ENCODE peak calls at places on chromosomes 16 and 17, in five cellular contexts. B is IMR-90, N is neural progenitor cell, F is left lung, L is foreskin fibroblast. U is an unnamed sample.

GRCh38 chr17:41338961-41339485 is 11.6 kb downstream of the KRT33A start:
- DNase-seq in B (peak), N (no peak), F (no peak), L (peak), U (no peak)

GRCh38 chr16:85652431-85653221 is 36.1 kb downstream of the GINS2 start:
- DNase-seq in B (peak), N (peak), F (no peak), L (peak), U (no peak)

GRCh38 chr16:79008036-79008868 is 592.3 kb downstream of the MAF start:
- DNase-seq in B (no peak), N (no peak), F (no peak), L (no peak), U (no peak)

GRCh38 chr16:87464691-87465300 is 28.0 kb downstream of the ZCCHC14 start:
- DNase-seq in B (peak), N (no peak), F (peak), L (peak), U (peak)

GRCh38 chr17:19342611-19343255 is 19.8 kb downstream of the B9D1 start:
- DNase-seq in B (no peak), N (no peak), F (no peak), L (no peak), U (no peak)

GRCh38 chr17:35795007-35795870 is at the start of gene MMP28:
- DNase-seq in B (no peak), N (peak), F (no peak), L (peak), U (no peak)

GRCh38 chr16:3087243-3087791 is 11.8 kb downstream of the ZSCAN10 start:
- DNase-seq in B (no peak), N (peak), F (no peak), L (no peak), U (no peak)

GRCh38 chr16:81464279-81464678 is 19.7 kb downstream of the CMIP start:
- DNase-seq in B (no peak), N (no peak), F (no peak), L (no peak), U (no peak)

GRCh38 chr17:27536781-27537180 is 80.5 kb downstream of the KSR1 start:
- DNase-seq in B (no peak), N (no peak), F (no peak), L (no peak), U (no peak)

GRCh38 chr17:40561871-40562611 is 3.2 kb downstream of the CCR7 start:
- DNase-seq in B (no peak), N (no peak), F (no peak), L (no peak), U (no peak)

GRCh38 chr17:28018439-28019070 is 23.9 kb upstream of the NLK start:
- DNase-seq in B (peak), N (no peak), F (peak), L (peak), U (no peak)

GRCh38 chr17:83109793-83110645 is 30.6 kb downstream of the METRNL start:
- DNase-seq in B (peak), N (no peak), F (peak), L (peak), U (peak)

GRCh38 chr16:4330277-4330882 is 14.5 kb downstream of the GLIS2 start:
- DNase-seq in B (peak), N (peak), F (peak), L (peak), U (no peak)

GRCh38 chr16:11078812-11079459 is 134.6 kb downstream of the CLEC16A start:
- DNase-seq in B (peak), N (no peak), F (no peak), L (peak), U (peak)

GRCh38 chr16:3712830-3713476 is 4.4 kb downstream of the TRAP1 start:
- DNase-seq in B (no peak), N (no peak), F (no peak), L (no peak), U (no peak)

GRCh38 chr17:60107526-60108257 is 29.0 kb upstream of the HEATR6 start:
- DNase-seq in B (no peak), N (no peak), F (no peak), L (peak), U (no peak)

GRCh38 chr17:48048321-48049140 is at the start of gene NFE2L1:
- DNase-seq in B (peak), N (no peak), F (peak), L (peak), U (peak)

GRCh38 chr17:81050645-81051625 is 16.0 kb downstream of the BAIAP2 start:
- DNase-seq in B (no peak), N (no peak), F (no peak), L (no peak), U (no peak)

GRCh38 chr17:10295728-10296343 is 77.0 kb downstream of the MYH13 start:
- DNase-seq in B (peak), N (peak), F (no peak), L (peak), U (no peak)

GRCh38 chr16:84462296-84463210 is 41.9 kb downstream of the MEAK7 start:
- DNase-seq in B (no peak), N (no peak), F (no peak), L (peak), U (no peak)

GRCh38 chr17:27318633-27319032 is 24.7 kb downstream of the WSB1 start:
- DNase-seq in B (no peak), N (no peak), F (no peak), L (no peak), U (no peak)

GRCh38 chr17:50562266-50563094 is 2.0 kb downstream of the CACNA1G start:
- DNase-seq in B (no peak), N (no peak), F (no peak), L (peak), U (no peak)

GRCh38 chr17:71482625-71483024 is 638.2 kb upstream of the SOX9 start:
- DNase-seq in B (no peak), N (no peak), F (no peak), L (peak), U (no peak)

GRCh38 chr17:62689441-62690167 is 62.1 kb downstream of the MRC2 start:
- DNase-seq in B (no peak), N (no peak), F (no peak), L (no peak), U (no peak)

GRCh38 chr17:73045722-73046121 is 46.8 kb downstream of the SLC39A11 start:
- DNase-seq in B (no peak), N (no peak), F (no peak), L (no peak), U (no peak)

GRCh38 chr17:38498353-38498752 is 70.1 kb downstream of the ARHGAP23 start:
- DNase-seq in B (no peak), N (no peak), F (no peak), L (no peak), U (no peak)

GRCh38 chr16:27242868-27243590 is 25.5 kb downstream of the NSMCE1 start:
- DNase-seq in B (peak), N (peak), F (peak), L (peak), U (peak)

GRCh38 chr16:27317320-27317719 is 3.5 kb downstream of the IL4R start:
- DNase-seq in B (no peak), N (no peak), F (no peak), L (no peak), U (no peak)

GRCh38 chr16:87575027-87575804 is 27.1 kb upstream of the JPH3 start:
- DNase-seq in B (no peak), N (peak), F (no peak), L (no peak), U (no peak)

GRCh38 chr16:62213763-62214162 is 177.5 kb upstream of the CDH8 start:
- DNase-seq in B (no peak), N (peak), F (no peak), L (no peak), U (no peak)

GRCh38 chr16:80824623-80825364 is 20.4 kb upstream of the CDYL2 start:
- DNase-seq in B (peak), N (peak), F (no peak), L (peak), U (no peak)

DNA sequence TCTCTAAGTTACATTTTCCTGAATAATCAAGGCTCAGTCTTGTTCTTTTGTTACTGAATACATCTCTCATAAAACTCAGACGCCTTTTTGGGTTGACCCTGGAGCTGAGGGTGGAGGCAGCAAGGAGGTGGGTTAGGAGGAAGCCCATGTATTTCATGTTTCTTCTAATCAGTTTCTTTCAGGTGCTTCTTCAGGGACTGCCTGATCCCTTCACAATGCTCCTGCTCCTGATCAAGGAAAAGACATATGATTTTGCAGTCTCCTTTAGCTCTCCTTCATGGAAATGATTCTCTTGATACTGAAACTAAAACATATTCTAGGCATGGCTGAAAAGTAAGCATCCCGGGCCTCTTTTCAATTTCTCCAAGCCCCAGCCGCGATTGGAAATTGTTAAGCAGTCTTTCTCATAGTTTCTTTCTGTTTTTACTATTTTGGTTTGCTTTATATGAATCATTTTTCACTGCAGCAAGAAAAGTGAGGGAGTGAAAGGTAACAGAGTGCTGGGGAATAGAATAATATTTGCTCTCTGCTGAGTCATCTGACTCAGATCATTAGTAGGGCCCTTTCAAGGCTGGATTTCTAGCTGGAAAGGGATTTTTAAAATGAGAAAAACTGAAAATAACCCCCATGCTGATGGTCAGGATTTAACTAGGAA is 730.7 kb downstream of the CDH11 start:
- DNase-seq in B (peak), N (no peak), F (no peak), L (peak), U (no peak)
- H3K4me3 ChIP-seq in B (peak), N (no peak), F (no peak), L (no peak), U (no peak)

DNA sequence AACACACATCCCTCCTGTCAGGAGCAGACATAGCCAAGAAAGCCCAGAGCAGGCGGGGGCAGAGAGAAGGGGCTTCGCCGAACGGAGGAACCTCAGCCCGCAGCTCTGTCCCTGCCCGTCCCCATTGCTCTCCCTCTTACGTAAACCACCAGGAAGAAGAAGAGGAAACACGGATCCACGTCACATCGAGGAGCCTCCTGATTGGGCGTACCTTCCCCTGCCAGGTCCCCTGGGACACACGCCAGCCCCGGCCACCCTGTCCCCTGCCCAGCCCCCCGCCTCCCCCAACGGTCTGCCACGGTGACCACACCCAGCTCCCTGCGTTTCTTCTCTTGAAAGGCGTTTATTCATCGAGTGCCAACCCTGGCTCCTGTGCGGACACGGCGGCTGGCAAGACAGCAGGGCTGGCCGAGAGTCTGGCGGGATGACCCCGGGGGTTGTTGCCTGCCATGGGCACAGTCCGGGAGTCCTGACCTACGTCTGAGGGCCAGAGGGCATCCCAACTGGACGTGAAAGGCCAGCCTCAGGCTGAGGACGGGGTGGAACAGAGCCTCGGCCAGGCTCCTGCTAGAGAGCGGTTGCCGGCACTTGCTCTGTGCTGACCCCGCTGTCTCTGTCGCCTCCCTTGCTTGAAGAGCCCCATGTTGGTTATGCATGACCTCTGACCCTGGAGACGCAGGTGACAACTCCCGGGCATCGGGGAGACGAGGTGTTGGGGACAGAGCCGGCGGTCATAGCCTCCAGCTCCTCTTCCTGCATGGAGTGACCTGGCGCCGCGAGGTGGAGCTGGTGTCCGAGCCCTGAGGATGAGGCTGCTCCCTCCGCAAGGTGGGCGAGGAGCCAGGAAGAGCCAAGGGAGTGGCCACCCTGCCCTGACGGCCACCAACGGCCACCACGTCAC is 40.6 kb upstream of the ACSF3 start:
- DNase-seq in B (peak), N (no peak), F (peak), L (no peak), U (no peak)
- H3K4me3 ChIP-seq in B (peak), N (no peak), F (peak), L (no peak), U (no peak)

DNA sequence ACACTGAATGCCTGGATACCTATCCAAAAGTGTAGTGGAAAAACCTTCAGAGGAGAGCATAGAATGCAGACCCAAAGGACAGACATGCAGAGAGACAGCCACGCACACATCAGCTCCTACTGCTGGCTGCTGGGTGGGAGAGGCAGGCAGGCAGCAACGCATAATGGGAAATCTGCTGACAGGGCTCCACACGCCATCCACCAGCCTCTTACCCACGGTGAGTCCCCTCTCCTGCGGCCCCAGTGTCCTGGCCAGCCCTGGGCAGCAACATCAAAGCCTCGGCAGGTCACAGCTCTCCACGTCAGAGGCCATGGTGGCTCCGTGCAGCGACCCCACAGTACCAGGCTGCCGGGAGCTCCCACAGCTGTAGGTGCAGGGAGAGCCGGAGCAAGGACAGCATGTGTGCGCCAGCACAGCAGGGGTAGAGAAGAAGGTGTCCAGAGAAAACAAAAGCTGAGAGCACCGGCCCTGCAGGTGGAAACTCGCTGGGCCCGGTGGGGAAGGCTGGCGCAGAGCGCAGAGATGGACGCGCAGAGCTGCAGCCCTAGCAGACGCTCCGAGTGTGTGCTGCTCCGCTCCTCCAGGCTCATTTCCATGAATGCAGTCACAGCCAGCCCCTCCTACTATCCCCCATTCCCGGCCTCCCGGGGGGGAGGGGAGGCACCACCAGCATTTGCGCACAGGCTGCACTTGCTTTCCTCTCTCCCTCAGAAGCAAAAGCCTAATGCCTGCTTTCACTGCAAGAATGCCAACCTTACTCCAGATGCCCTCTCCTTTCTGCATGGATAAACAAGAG is 58.9 kb downstream of the CYTH1 start:
- DNase-seq in B (peak), N (peak), F (no peak), L (peak), U (no peak)
- H3K4me3 ChIP-seq in B (no peak), N (peak), F (no peak), L (peak), U (peak)

GRCh38 chr16:56631832-56632159 is 663 bp upstream of the MT1M start:
- DNase-seq in B (no peak), N (no peak), F (no peak), L (no peak), U (no peak)
- H3K4me3 ChIP-seq in B (no peak), N (peak), F (peak), L (peak), U (peak)

DNA sequence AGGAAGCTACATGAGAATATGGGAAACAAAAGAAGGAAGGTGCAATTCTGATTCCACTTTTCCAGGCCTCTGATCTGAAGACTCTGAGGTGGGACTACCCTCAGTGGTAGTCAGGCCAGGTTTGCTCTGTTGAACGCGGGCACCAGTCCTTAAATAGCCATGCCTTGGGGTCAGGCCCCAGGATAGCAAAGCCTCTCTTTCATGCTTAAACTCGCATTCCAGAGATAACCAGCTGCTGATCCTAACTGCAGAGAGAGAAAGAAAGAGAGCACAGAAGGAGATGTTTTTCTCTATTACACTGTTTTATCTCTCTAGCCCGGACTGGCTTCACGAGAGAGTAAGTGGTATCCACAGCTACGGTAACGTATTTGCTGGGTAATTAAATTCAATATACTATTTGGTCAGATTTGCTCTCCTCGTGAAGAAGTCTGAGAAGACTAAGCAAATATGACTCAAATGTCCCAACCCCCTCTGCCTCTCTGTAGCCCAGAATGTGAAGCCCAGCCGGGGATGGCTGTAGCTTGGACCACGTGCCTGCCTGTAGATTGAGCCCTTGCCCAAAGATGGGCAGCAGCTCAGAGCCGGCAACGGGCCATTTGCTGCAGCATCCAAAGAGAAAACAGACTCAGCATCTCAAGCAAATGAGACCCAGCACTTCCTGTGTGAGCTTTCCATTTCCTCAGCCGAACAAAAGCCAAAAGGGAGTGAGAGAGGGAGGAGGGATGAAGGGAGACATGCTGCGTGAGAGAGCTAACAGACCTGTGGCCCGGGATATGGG is 122.2 kb downstream of the SMG6 start:
- DNase-seq in B (peak), N (peak), F (peak), L (peak), U (peak)
- H3K4me3 ChIP-seq in B (no peak), N (no peak), F (no peak), L (no peak), U (no peak)

GRCh38 chr16:1429026-1429425 is 1.9 kb upstream of the PERCC1 start:
- DNase-seq in B (no peak), N (no peak), F (no peak), L (no peak), U (no peak)

GRCh38 chr16:1430214-1430758 is 592 bp upstream of the PERCC1 start:
- DNase-seq in B (no peak), N (no peak), F (no peak), L (no peak), U (no peak)

GRCh38 chr16:1430759-1431496 is at the start of gene PERCC1:
- DNase-seq in B (no peak), N (no peak), F (no peak), L (no peak), U (no peak)

GRCh38 chr16:1428511-1428910 is 2.4 kb upstream of the PERCC1 start:
- DNase-seq in B (no peak), N (peak), F (no peak), L (peak), U (no peak)

DNA sequence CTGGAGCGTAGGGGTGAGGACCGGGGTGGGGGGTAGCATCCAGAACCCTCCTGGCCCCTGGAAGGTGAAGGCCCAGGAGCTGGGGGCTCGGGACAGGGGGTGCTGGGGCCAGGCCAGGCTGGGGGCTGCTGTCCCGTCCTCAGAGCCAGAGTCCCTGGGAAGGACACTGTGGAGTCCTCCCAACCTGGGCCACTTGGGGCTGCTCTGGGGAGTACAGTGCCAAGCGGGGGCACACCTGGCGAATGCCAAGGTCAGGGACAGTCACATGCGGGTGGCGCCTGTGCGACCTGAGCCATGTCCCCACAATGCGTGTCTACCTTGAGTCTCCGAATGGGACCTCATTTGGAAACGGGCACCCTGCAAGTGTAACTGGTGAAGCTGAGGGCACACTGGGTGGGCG is 1.2 kb upstream of the PERCC1 start:
- DNase-seq in B (no peak), N (no peak), F (no peak), L (no peak), U (no peak)
- H3K4me3 ChIP-seq in B (no peak), N (no peak), F (no peak), L (no peak), U (no peak)

U was measured in skeletal muscle cell.